ENCODE peak calls at places on chromosomes 12 and 14, in five cellular contexts. A is BE2C; S is AG08395; H is lung; D is activated naive CD4-positive, alpha-beta T cell treated with anti-CD3 and anti-CD28 coated beads, Interleukin-2, amount 10 ng/mL, durations not matched to agents 7 days and 5 days. J is an unnamed sample.

GRCh38 chr12:91883811-91884210 is 261.8 kb downstream of the BTG1 start:
- DNase-seq in H (no peak), D (no peak), S (no peak), A (no peak), J (no peak)

GRCh38 chr12:47238665-47239064 is 158.9 kb upstream of the AMIGO2 start:
- DNase-seq in D (no peak), A (no peak), S (no peak), H (no peak), J (no peak)

GRCh38 chr12:15605886-15606590 is 183.2 kb downstream of the EPS8 start:
- DNase-seq in S (no peak), A (no peak), D (no peak), H (no peak), J (no peak)

GRCh38 chr12:82673698-82674097 is 13.0 kb upstream of the TMTC2 start:
- DNase-seq in S (no peak), A (no peak), H (no peak), D (no peak), J (no peak)

GRCh38 chr12:108798551-108799221 is 58.7 kb downstream of the SSH1 start:
- DNase-seq in A (no peak), S (peak), H (no peak), D (no peak), J (no peak)

GRCh38 chr12:12365931-12366431 is 9.1 kb downstream of the BORCS5 start:
- DNase-seq in H (no peak), A (peak), S (no peak), D (no peak), J (peak)

GRCh38 chr14:58167057-58167456 is 15.0 kb upstream of the ARMH4 start:
- DNase-seq in D (no peak), A (no peak), H (no peak), S (no peak), J (no peak)

GRCh38 chr12:91746976-91747375 is 398.7 kb downstream of the BTG1 start:
- DNase-seq in S (no peak), A (no peak), H (no peak), D (no peak), J (no peak)

GRCh38 chr14:64113279-64113678 is 180.9 kb downstream of the ESR2 start:
- DNase-seq in S (no peak), A (no peak), H (no peak), D (no peak), J (peak)

GRCh38 chr12:57049890-57050289 is at the start of gene MYO1A:
- DNase-seq in A (no peak), S (peak), D (no peak), H (no peak), J (peak)

GRCh38 chr12:79527498-79527897 is 163.3 kb downstream of the PAWR start:
- DNase-seq in D (no peak), S (no peak), A (no peak), H (no peak), J (no peak)

GRCh38 chr12:1769809-1770494 is 50.4 kb upstream of the LRTM2 start:
- DNase-seq in D (no peak), S (no peak), A (no peak), H (no peak), J (no peak)

GRCh38 chr12:64598831-64599230 is 11.5 kb upstream of the RASSF3 start:
- DNase-seq in D (no peak), A (no peak), H (no peak), S (no peak), J (peak)

GRCh38 chr12:54412786-54413185 is 6.3 kb downstream of the ITGA5 start:
- DNase-seq in D (peak), S (no peak), H (no peak), A (no peak), J (no peak)

GRCh38 chr12:128818065-128819022 is 5.4 kb downstream of the SLC15A4 start:
- DNase-seq in H (no peak), A (no peak), D (no peak), S (peak), J (no peak)

GRCh38 chr14:101965145-101965531 is 765 bp downstream of the DYNC1H1 start:
- DNase-seq in H (peak), D (peak), S (peak), A (peak), J (peak)

GRCh38 chr12:114933428-114934160 is 249.6 kb upstream of the TBX3 start:
- DNase-seq in H (no peak), S (peak), D (no peak), A (no peak), J (no peak)

J was measured in NB4.